ENCODE peak calls at places on chromosomes 3 and 15, in five cellular contexts. One of them, this sample, is unnamed.
A peak's percentile ranks its signal among the peaks of the same experiment; 100 is the strongest.

GRCh38 chr3:58588030-58588614 is 10.9 kb upstream of the FAM107A start:
- DNase-seq in CD4-positive, alpha-beta memory T cell: no peak
- DNase-seq in substantia nigra: no peak
- DNase-seq in heart right ventricle: no peak
- DNase-seq in transverse colon: no peak
- DNase-seq in this sample: no peak

GRCh38 chr3:62174116-62174515 is 199.2 kb downstream of the FEZF2 start:
- DNase-seq in transverse colon: no peak
- DNase-seq in substantia nigra: no peak
- DNase-seq in CD4-positive, alpha-beta memory T cell: no peak
- DNase-seq in heart right ventricle: no peak
- DNase-seq in this sample: no peak

GRCh38 chr3:38588995-38589937 is 60.2 kb downstream of the SCN5A start:
- DNase-seq in CD4-positive, alpha-beta memory T cell: no peak
- DNase-seq in heart right ventricle: no peak
- DNase-seq in transverse colon: peak; percentile 2
- DNase-seq in substantia nigra: no peak
- DNase-seq in this sample: no peak

GRCh38 chr3:775178-775885 is 317.5 kb upstream of the CNTN6 start:
- DNase-seq in CD4-positive, alpha-beta memory T cell: no peak
- DNase-seq in heart right ventricle: no peak
- DNase-seq in transverse colon: no peak
- DNase-seq in substantia nigra: no peak
- DNase-seq in this sample: no peak

GRCh38 chr15:31306426-31307269 is 20.0 kb upstream of the KLF13 start:
- DNase-seq in transverse colon: no peak
- DNase-seq in heart right ventricle: peak; percentile 69
- DNase-seq in CD4-positive, alpha-beta memory T cell: no peak
- DNase-seq in substantia nigra: peak; percentile 82
- DNase-seq in this sample: no peak

GRCh38 chr3:21357241-21357640 is 393.8 kb downstream of the ZNF385D start:
- DNase-seq in CD4-positive, alpha-beta memory T cell: no peak
- DNase-seq in heart right ventricle: no peak
- DNase-seq in transverse colon: no peak
- DNase-seq in substantia nigra: no peak
- DNase-seq in this sample: no peak

GRCh38 chr3:40574661-40575060 is 49.9 kb downstream of the ZNF621 start:
- DNase-seq in substantia nigra: no peak
- DNase-seq in heart right ventricle: no peak
- DNase-seq in CD4-positive, alpha-beta memory T cell: no peak
- DNase-seq in transverse colon: no peak
- DNase-seq in this sample: no peak

GRCh38 chr3:88960019-88960418 is 147.4 kb upstream of the EPHA3 start:
- DNase-seq in transverse colon: no peak
- DNase-seq in substantia nigra: no peak
- DNase-seq in CD4-positive, alpha-beta memory T cell: no peak
- DNase-seq in heart right ventricle: no peak
- DNase-seq in this sample: no peak

GRCh38 chr3:156803949-156804741 is 22.0 kb upstream of the LEKR1 start:
- DNase-seq in CD4-positive, alpha-beta memory T cell: no peak
- DNase-seq in heart right ventricle: no peak
- DNase-seq in transverse colon: no peak
- DNase-seq in substantia nigra: no peak
- DNase-seq in this sample: no peak

GRCh38 chr15:67587754-67588153 is 45.3 kb downstream of the MAP2K5 start:
- DNase-seq in heart right ventricle: no peak
- DNase-seq in transverse colon: no peak
- DNase-seq in substantia nigra: no peak
- DNase-seq in CD4-positive, alpha-beta memory T cell: no peak
- DNase-seq in this sample: no peak

GRCh38 chr3:162547321-162547720 is 1050.7 kb downstream of the OTOL1 start:
- DNase-seq in heart right ventricle: no peak
- DNase-seq in substantia nigra: no peak
- DNase-seq in CD4-positive, alpha-beta memory T cell: no peak
- DNase-seq in transverse colon: no peak
- DNase-seq in this sample: no peak

GRCh38 chr15:41559489-41560177 is 621 bp downstream of the TYRO3 start:
- DNase-seq in heart right ventricle: no peak
- DNase-seq in CD4-positive, alpha-beta memory T cell: no peak
- DNase-seq in transverse colon: no peak
- DNase-seq in substantia nigra: peak; percentile 58
- DNase-seq in this sample: peak; percentile 55

GRCh38 chr3:194098036-194098871 is 37.7 kb upstream of the HES1 start:
- DNase-seq in substantia nigra: no peak
- DNase-seq in heart right ventricle: no peak
- DNase-seq in CD4-positive, alpha-beta memory T cell: no peak
- DNase-seq in transverse colon: no peak
- DNase-seq in this sample: peak; percentile 53

GRCh38 chr3:43996379-43997301 is 245.0 kb upstream of the TOPAZ1 start:
- DNase-seq in CD4-positive, alpha-beta memory T cell: no peak
- DNase-seq in heart right ventricle: no peak
- DNase-seq in transverse colon: no peak
- DNase-seq in substantia nigra: peak; percentile 44
- DNase-seq in this sample: no peak

GRCh38 chr15:32732574-32733157 is 14.9 kb downstream of the GREM1 start:
- DNase-seq in transverse colon: no peak
- DNase-seq in heart right ventricle: no peak
- DNase-seq in substantia nigra: no peak
- DNase-seq in CD4-positive, alpha-beta memory T cell: no peak
- DNase-seq in this sample: no peak

GRCh38 chr3:43641306-43642114 is 19.7 kb upstream of the ANO10 start:
- DNase-seq in transverse colon: no peak
- DNase-seq in CD4-positive, alpha-beta memory T cell: no peak
- DNase-seq in substantia nigra: no peak
- DNase-seq in heart right ventricle: no peak
- DNase-seq in this sample: no peak

GRCh38 chr3:103295974-103296570 is 861.3 kb downstream of the ZPLD1 start:
- DNase-seq in substantia nigra: no peak
- DNase-seq in transverse colon: no peak
- DNase-seq in CD4-positive, alpha-beta memory T cell: no peak
- DNase-seq in heart right ventricle: no peak
- DNase-seq in this sample: no peak

GRCh38 chr3:155252535-155252934 is 40.9 kb downstream of the STRIT1 start:
- DNase-seq in transverse colon: no peak
- DNase-seq in substantia nigra: no peak
- DNase-seq in CD4-positive, alpha-beta memory T cell: no peak
- DNase-seq in heart right ventricle: no peak
- DNase-seq in this sample: no peak

GRCh38 chr15:77709135-77709886 is 76.6 kb upstream of the LINGO1 start:
- DNase-seq in substantia nigra: no peak
- DNase-seq in CD4-positive, alpha-beta memory T cell: no peak
- DNase-seq in transverse colon: no peak
- DNase-seq in heart right ventricle: no peak
- DNase-seq in this sample: no peak

GRCh38 chr15:100879461-100880138 is at the start of gene ALDH1A3:
- DNase-seq in substantia nigra: no peak
- DNase-seq in transverse colon: peak; percentile 40
- DNase-seq in heart right ventricle: peak; percentile 47
- DNase-seq in CD4-positive, alpha-beta memory T cell: no peak
- DNase-seq in this sample: peak; percentile 52

GRCh38 chr3:105006164-105006563 is 360.5 kb upstream of the ALCAM start:
- DNase-seq in transverse colon: no peak
- DNase-seq in heart right ventricle: no peak
- DNase-seq in CD4-positive, alpha-beta memory T cell: no peak
- DNase-seq in substantia nigra: no peak
- DNase-seq in this sample: no peak

GRCh38 chr3:158005391-158006100 is 100.7 kb downstream of the SHOX2 start:
- DNase-seq in CD4-positive, alpha-beta memory T cell: no peak
- DNase-seq in substantia nigra: no peak
- DNase-seq in heart right ventricle: no peak
- DNase-seq in transverse colon: no peak
- DNase-seq in this sample: no peak

GRCh38 chr3:188947983-188948657 is 223.7 kb upstream of the TPRG1 start:
- DNase-seq in heart right ventricle: peak; percentile 91
- DNase-seq in transverse colon: peak; percentile 91
- DNase-seq in substantia nigra: peak; percentile 82
- DNase-seq in CD4-positive, alpha-beta memory T cell: no peak
- DNase-seq in this sample: peak; percentile 95

GRCh38 chr3:61830111-61830400 is 268.7 kb downstream of the PTPRG start:
- DNase-seq in transverse colon: no peak
- DNase-seq in heart right ventricle: no peak
- DNase-seq in CD4-positive, alpha-beta memory T cell: no peak
- DNase-seq in substantia nigra: no peak
- DNase-seq in this sample: no peak

DNA sequence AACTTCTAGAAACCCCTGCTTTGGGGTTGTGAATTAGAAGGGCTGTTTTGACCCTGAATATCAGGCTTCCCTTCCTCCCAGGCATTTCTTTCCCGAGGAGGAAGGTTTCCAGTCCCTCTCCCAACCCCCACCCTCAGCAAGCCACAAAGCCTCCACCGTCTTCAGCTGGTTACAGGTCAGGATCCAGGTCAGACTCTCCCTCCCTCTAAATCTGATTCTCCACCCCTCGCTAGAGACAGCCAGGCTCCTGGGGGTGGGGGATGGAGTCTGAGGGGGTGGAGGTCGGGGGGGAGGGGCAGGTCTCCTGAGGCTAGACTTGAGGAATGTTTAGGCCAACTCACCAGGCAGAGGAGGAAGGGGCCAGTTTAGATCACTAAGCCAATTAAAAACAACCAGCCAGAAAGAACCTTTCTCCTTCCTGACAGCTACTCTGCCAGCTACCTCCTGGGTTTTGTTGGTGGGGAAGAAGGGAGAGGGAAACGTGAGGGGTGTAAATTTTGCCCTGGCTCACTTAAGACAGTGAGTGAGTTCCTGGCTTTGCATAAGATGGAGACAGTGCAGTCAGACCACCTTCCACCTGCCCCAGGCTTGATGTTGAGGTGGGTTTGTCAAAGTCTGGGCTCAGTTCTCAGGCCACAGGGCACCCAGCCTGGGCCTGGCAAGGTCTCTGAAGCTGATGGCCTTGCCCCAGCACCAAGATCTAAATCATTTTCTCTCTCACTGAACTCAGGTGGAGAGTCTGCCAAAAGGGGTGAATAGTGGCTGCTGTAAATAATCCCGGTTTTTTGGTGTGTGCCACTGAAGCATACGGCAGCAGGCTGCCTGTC is 19.5 kb downstream of the BMF start:
- DNase-seq in CD4-positive, alpha-beta memory T cell: no peak
- DNase-seq in substantia nigra: no peak
- DNase-seq in transverse colon: no peak
- DNase-seq in heart right ventricle: no peak
- DNase-seq in this sample: no peak
- H3K27ac ChIP-seq in CD4-positive, alpha-beta memory T cell: no peak overlapping the region
- H3K27ac ChIP-seq in substantia nigra: no peak overlapping the region
- H3K27ac ChIP-seq in transverse colon: no peak overlapping the region
- H3K27ac ChIP-seq in heart right ventricle: no peak overlapping the region
- H3K27ac ChIP-seq in this sample: peak overlapping the region; percentile 57

DNA sequence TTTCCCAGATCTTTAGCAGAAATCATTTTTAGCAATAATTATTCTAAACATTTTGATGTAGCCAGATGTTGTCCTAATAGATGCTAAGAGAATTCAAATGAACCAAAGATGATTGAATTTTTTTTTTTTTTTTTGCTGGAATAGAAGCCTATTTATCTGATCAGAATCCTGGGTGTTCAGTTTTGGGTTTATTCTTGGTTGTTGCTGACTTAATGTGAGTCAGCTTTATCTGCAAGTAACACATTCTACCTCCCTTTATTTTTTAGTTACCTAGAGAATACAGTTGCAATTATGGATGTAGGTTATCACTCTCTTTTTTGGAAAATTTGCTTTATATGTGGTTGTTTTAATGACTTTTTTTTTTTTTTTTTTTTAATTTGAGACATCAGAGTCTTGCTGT is 6.4 kb downstream of the CEP97 start:
- DNase-seq in transverse colon: no peak
- DNase-seq in heart right ventricle: no peak
- DNase-seq in CD4-positive, alpha-beta memory T cell: no peak
- DNase-seq in substantia nigra: no peak
- DNase-seq in this sample: no peak
- H3K27ac ChIP-seq in transverse colon: no peak overlapping the region
- H3K27ac ChIP-seq in heart right ventricle: no peak overlapping the region
- H3K27ac ChIP-seq in CD4-positive, alpha-beta memory T cell: no peak overlapping the region
- H3K27ac ChIP-seq in substantia nigra: peak overlapping the region; percentile 83
- H3K27ac ChIP-seq in this sample: no peak overlapping the region

DNA sequence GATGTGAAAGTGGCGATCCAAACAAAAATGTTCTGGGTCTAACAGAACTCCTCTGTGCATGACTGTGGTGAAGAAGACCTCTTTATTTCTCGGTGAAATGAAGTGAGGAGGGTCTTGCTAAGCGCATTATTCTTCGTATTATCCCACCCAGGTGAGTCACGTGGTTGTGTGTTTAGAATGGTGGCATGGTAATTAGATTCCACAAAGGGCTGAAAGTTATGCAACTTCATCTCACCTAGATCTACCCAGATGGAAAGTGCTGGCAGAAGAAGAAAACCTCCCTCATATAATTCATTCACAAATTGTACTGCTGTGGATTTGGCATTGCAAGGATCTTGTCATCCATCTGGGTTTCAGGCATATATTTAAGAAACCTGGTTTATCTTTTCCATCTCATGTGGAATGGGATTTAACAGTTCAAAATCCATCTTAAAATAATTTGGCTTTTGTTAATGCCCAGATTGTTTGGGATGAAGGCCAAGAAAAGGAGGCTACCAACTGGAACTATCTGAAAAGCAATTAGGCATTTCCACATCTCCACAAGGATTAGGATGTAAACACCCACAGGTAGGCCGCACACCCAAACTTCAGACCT is 175.3 kb downstream of the PLCL2 start:
- DNase-seq in transverse colon: no peak
- DNase-seq in substantia nigra: no peak
- DNase-seq in CD4-positive, alpha-beta memory T cell: no peak
- DNase-seq in heart right ventricle: no peak
- DNase-seq in this sample: no peak
- H3K27ac ChIP-seq in transverse colon: no peak overlapping the region
- H3K27ac ChIP-seq in substantia nigra: no peak overlapping the region
- H3K27ac ChIP-seq in CD4-positive, alpha-beta memory T cell: no peak overlapping the region
- H3K27ac ChIP-seq in heart right ventricle: no peak overlapping the region
- H3K27ac ChIP-seq in this sample: no peak overlapping the region

GRCh38 chr3:196159952-196160804 is 51.0 kb downstream of the ZDHHC19 start:
- DNase-seq in transverse colon: peak; percentile 66
- DNase-seq in heart right ventricle: no peak
- DNase-seq in CD4-positive, alpha-beta memory T cell: no peak
- DNase-seq in substantia nigra: no peak
- DNase-seq in this sample: peak; percentile 54

GRCh38 chr3:196162679-196163078 is 48.5 kb downstream of the ZDHHC19 start:
- DNase-seq in transverse colon: no peak
- DNase-seq in substantia nigra: no peak
- DNase-seq in heart right ventricle: no peak
- DNase-seq in CD4-positive, alpha-beta memory T cell: no peak
- DNase-seq in this sample: peak; percentile 36

GRCh38 chr3:196163212-196163611 is 48.0 kb downstream of the ZDHHC19 start:
- DNase-seq in CD4-positive, alpha-beta memory T cell: no peak
- DNase-seq in substantia nigra: no peak
- DNase-seq in heart right ventricle: no peak
- DNase-seq in transverse colon: no peak
- DNase-seq in this sample: no peak

GRCh38 chr3:196156160-196156559 is 55.0 kb downstream of the ZDHHC19 start:
- DNase-seq in heart right ventricle: no peak
- DNase-seq in substantia nigra: no peak
- DNase-seq in transverse colon: no peak
- DNase-seq in CD4-positive, alpha-beta memory T cell: no peak
- DNase-seq in this sample: no peak

DNA sequence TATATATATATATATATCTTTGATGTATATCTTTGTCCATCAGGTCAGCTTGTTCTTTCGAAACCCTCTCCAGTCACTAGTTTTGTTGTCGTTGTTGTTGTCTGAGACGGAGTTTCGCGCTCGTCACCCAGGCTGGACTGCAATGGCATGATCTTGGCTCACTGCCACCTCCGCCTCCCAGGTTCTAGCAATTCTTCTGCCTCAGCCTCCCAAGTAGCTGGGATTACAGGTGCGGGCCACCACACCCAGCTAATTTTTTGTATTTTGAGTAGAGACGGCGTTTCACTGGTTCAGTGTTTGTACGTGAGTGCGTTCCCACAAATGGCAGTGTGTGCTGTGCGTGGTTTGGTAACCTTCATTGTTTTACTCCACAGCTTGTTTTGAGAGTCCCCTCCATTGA is 51.7 kb downstream of the ZDHHC19 start:
- DNase-seq in heart right ventricle: no peak
- DNase-seq in substantia nigra: no peak
- DNase-seq in transverse colon: no peak
- DNase-seq in CD4-positive, alpha-beta memory T cell: no peak
- DNase-seq in this sample: no peak
- H3K27ac ChIP-seq in heart right ventricle: no peak overlapping the region
- H3K27ac ChIP-seq in substantia nigra: no peak overlapping the region
- H3K27ac ChIP-seq in transverse colon: peak overlapping the region; percentile 52
- H3K27ac ChIP-seq in CD4-positive, alpha-beta memory T cell: no peak overlapping the region
- H3K27ac ChIP-seq in this sample: peak overlapping the region; percentile 73

This sample was measured in pancreas.